ENCODE peak calls at places on chromosomes 13 and 19, in nine cellular contexts. D, T, I, C, G, U, L, N and Y are unnamed samples.

GRCh38 chr19:10109528-10109927 is 2.0 kb upstream of the P2RY11 start:
- DNase-seq in D (no peak), T (no peak), I (no peak), C (no peak), G (no peak), U (no peak), L (no peak), N (no peak), Y (no peak)

GRCh38 chr13:102312841-102313240 is 89.0 kb downstream of the FGF14 start:
- DNase-seq in D (no peak), T (no peak), I (no peak), C (no peak), G (no peak), U (no peak), L (no peak), N (no peak), Y (no peak)

GRCh38 chr19:29683009-29683408 is 17.7 kb downstream of the PLEKHF1 start:
- DNase-seq in D (no peak), T (no peak), I (no peak), C (no peak), G (no peak), U (no peak), L (no peak), N (no peak), Y (no peak)

GRCh38 chr19:50344661-50345318 is 15.6 kb upstream of the KCNC3 start:
- DNase-seq in D (no peak), T (no peak), I (no peak), C (no peak), G (no peak), U (no peak), L (no peak), N (no peak), Y (no peak)

GRCh38 chr19:2602391-2603181 is 99.9 kb downstream of the GNG7 start:
- DNase-seq in D (no peak), T (no peak), I (no peak), C (no peak), G (peak; percentile 90), U (no peak), L (peak; percentile 80), N (no peak), Y (no peak)

GRCh38 chr13:32121316-32121715 is 89.7 kb downstream of the FRY start:
- DNase-seq in D (no peak), T (no peak), I (no peak), C (no peak), G (no peak), U (no peak), L (no peak), N (no peak), Y (no peak)

GRCh38 chr19:15015946-15016542 is 33.2 kb upstream of the CASP14 start:
- DNase-seq in D (no peak), T (no peak), I (no peak), C (peak; percentile 7), G (no peak), U (no peak), L (no peak), N (peak; percentile 51), Y (no peak)

GRCh38 chr13:37656247-37656940 is 57.8 kb upstream of the POSTN start:
- DNase-seq in D (no peak), T (no peak), I (no peak), C (no peak), G (no peak), U (no peak), L (no peak), N (no peak), Y (no peak)

GRCh38 chr13:44854264-44855060 is 134.8 kb downstream of the NUFIP1 start:
- DNase-seq in D (peak; percentile 11), T (peak; percentile 60), I (no peak), C (no peak), G (no peak), U (peak; percentile 80), L (peak; percentile 28), N (no peak), Y (no peak)

GRCh38 chr13:65593298-65593874 is 1636.8 kb downstream of the PCDH9 start:
- DNase-seq in D (no peak), T (no peak), I (no peak), C (no peak), G (no peak), U (no peak), L (no peak), N (no peak), Y (no peak)

GRCh38 chr19:39701291-39701690 is 3.0 kb upstream of the LGALS14 start:
- DNase-seq in D (no peak), T (no peak), I (no peak), C (no peak), G (no peak), U (no peak), L (no peak), N (no peak), Y (no peak)

GRCh38 chr19:17078038-17078919 is 2.7 kb downstream of the MYO9B start:
- DNase-seq in D (no peak), T (no peak), I (no peak), C (no peak), G (no peak), U (no peak), L (no peak), N (no peak), Y (no peak)

GRCh38 chr19:39463403-39463802 is 17.2 kb upstream of the TIMM50 start:
- DNase-seq in D (no peak), T (no peak), I (no peak), C (no peak), G (no peak), U (no peak), L (no peak), N (no peak), Y (no peak)

GRCh38 chr13:24005711-24006281 is 108.5 kb upstream of the C1QTNF9B start:
- DNase-seq in D (no peak), T (no peak), I (no peak), C (no peak), G (no peak), U (no peak), L (no peak), N (no peak), Y (peak; percentile 55)

GRCh38 chr13:33953781-33954180 is 135.8 kb downstream of the RFC3 start:
- DNase-seq in D (no peak), T (no peak), I (no peak), C (no peak), G (no peak), U (no peak), L (no peak), N (no peak), Y (no peak)

GRCh38 chr19:48507911-48508439 is 3.7 kb downstream of the LMTK3 start:
- DNase-seq in D (no peak), T (no peak), I (no peak), C (no peak), G (no peak), U (no peak), L (no peak), N (no peak), Y (no peak)

GRCh38 chr13:36190771-36191170 is 23.6 kb downstream of the SOHLH2 start:
- DNase-seq in D (no peak), T (no peak), I (no peak), C (no peak), G (no peak), U (no peak), L (no peak), N (no peak), Y (no peak)

GRCh38 chr13:46041335-46041934 is 11.1 kb downstream of the ZC3H13 start:
- DNase-seq in D (no peak), T (no peak), I (no peak), C (no peak), G (no peak), U (no peak), L (no peak), N (no peak), Y (no peak)